ENCODE peak calls at places on chromosomes 13 and 19, in six cellular contexts. F is PC-3, B is osteoblast, K is EH, J is nucleus accumbens, W is neural crest cell. V is an unnamed sample.

GRCh38 chr19:8403098-8403819 is 9.8 kb upstream of the MARCHF2 start:
- DNase-seq in F (no peak), W (no peak), K (no peak), B (peak; percentile 50), J (no peak), V (no peak)

GRCh38 chr19:19575411-19575810 is 37.3 kb downstream of the CILP2 start:
- DNase-seq in B (peak; percentile 9), W (no peak), F (no peak), J (no peak), K (no peak), V (no peak)

GRCh38 chr19:40831502-40832430 is 18.5 kb downstream of the CYP2A6 start:
- DNase-seq in F (peak; percentile 92), K (peak; percentile 99), W (no peak), J (no peak), B (peak; percentile 92), V (peak; percentile 98)

GRCh38 chr13:22080832-22081231 is 410.0 kb downstream of the FGF9 start:
- DNase-seq in K (no peak), F (no peak), W (no peak), J (no peak), B (no peak), V (no peak)

GRCh38 chr19:50465986-50466771 is 10.1 kb upstream of the EMC10 start:
- DNase-seq in K (peak; percentile 25), F (peak; percentile 29), B (no peak), W (peak; percentile 59), J (no peak), V (peak; percentile 30)

GRCh38 chr19:1817553-1818179 is 5.6 kb upstream of the ATP8B3 start:
- DNase-seq in W (no peak), F (no peak), K (no peak), B (no peak), J (no peak), V (no peak)

GRCh38 chr13:30255696-30256095 is 51.7 kb downstream of the KATNAL1 start:
- DNase-seq in K (peak; percentile 16), F (no peak), J (no peak), W (no peak), B (no peak), V (peak; percentile 10)

GRCh38 chr19:21092107-21092506 is 10.1 kb downstream of the ZNF714 start:
- DNase-seq in W (no peak), J (no peak), K (peak; percentile 53), F (no peak), B (peak; percentile 1), V (peak; percentile 18)

GRCh38 chr13:73034901-73035300 is 23.9 kb upstream of the KLF5 start:
- DNase-seq in B (no peak), K (no peak), W (no peak), J (no peak), F (no peak), V (no peak)

GRCh38 chr19:54572696-54573311 is 786 bp upstream of the LILRA2 start:
- DNase-seq in K (no peak), B (no peak), W (no peak), F (no peak), J (peak; percentile 26), V (no peak)

GRCh38 chr13:44471686-44472085 is 98.1 kb downstream of the SERP2 start:
- DNase-seq in B (no peak), F (peak; percentile 62), W (no peak), J (no peak), K (peak; percentile 80), V (peak; percentile 59)

GRCh38 chr19:30254789-30255188 is 117.4 kb upstream of the ZNF536 start:
- DNase-seq in B (no peak), J (no peak), W (no peak), F (no peak), K (no peak), V (no peak)

GRCh38 chr19:1873524-1874473 is 10.4 kb upstream of the KLF16 start:
- DNase-seq in F (no peak), B (peak; percentile 74), J (no peak), K (no peak), W (no peak), V (no peak)

GRCh38 chr13:31522431-31522830 is 216.9 kb upstream of the RXFP2 start:
- DNase-seq in J (no peak), K (no peak), B (no peak), W (no peak), F (no peak), V (no peak)

GRCh38 chr13:91702411-91702810 is 304.0 kb downstream of the GPC5 start:
- DNase-seq in F (no peak), K (no peak), B (no peak), J (no peak), W (no peak), V (no peak)

GRCh38 chr13:69199664-69200063 is 908.0 kb upstream of the ATXN8OS start:
- DNase-seq in W (peak; percentile 6), F (no peak), B (no peak), J (no peak), K (no peak), V (no peak)

GRCh38 chr13:38381840-38382239 is 32.2 kb downstream of the UFM1 start:
- DNase-seq in F (no peak), J (no peak), K (no peak), W (no peak), B (no peak), V (no peak)

GRCh38 chr13:51780099-51780498 is 23.9 kb downstream of the DHRS12 start:
- DNase-seq in W (no peak), K (no peak), F (no peak), J (no peak), B (no peak), V (no peak)

GRCh38 chr13:51152713-51153112 is 41.6 kb upstream of the C13orf42 start:
- DNase-seq in W (no peak), J (no peak), B (no peak), F (no peak), K (no peak), V (peak; percentile 14)

GRCh38 chr13:101838305-101838835 is 385.9 kb downstream of the ITGBL1 start:
- DNase-seq in B (no peak), J (no peak), F (peak; percentile 66), K (peak; percentile 20), W (no peak), V (peak; percentile 3)

GRCh38 chr13:51153527-51153926 is 42.5 kb upstream of the C13orf42 start:
- DNase-seq in K (no peak), F (no peak), J (no peak), B (no peak), W (no peak), V (no peak)

GRCh38 chr19:12769689-12770088 is 5.7 kb downstream of the HOOK2 start:
- DNase-seq in K (no peak), W (peak; percentile 42), J (no peak), B (peak; percentile 29), F (no peak), V (no peak)

GRCh38 chr13:82822935-82823334 is 1059.3 kb downstream of the SLITRK1 start:
- DNase-seq in W (no peak), B (no peak), J (no peak), K (no peak), F (no peak), V (no peak)

GRCh38 chr19:29263305-29264080 is 50.5 kb upstream of the UQCRFS1 start:
- DNase-seq in J (peak; percentile 8), K (peak; percentile 44), F (peak; percentile 35), B (no peak), W (peak; percentile 72), V (peak; percentile 55)

GRCh38 chr13:50529154-50529882 is 314.2 kb downstream of the DLEU7 start:
- DNase-seq in W (no peak), F (peak; percentile 14), K (peak; percentile 28), J (peak; percentile 50), B (peak; percentile 93), V (peak; percentile 92)

GRCh38 chr13:32117696-32118095 is 86.1 kb downstream of the FRY start:
- DNase-seq in J (no peak), F (no peak), W (no peak), K (no peak), B (no peak), V (no peak)